ENCODE peak calls at places on chromosomes 7 and 10, in four cellular contexts. F is K562, H is heart right ventricle, Z is WTC11. N is an unnamed sample.
A peak's percentile ranks its signal among the peaks of the same experiment; 100 is the strongest.

GRCh38 chr10:60299961-60300883 is 89.5 kb downstream of the ANK3 start:
- DNase-seq in F (peak; percentile 72), H (no peak), Z (peak; percentile 15), N (no peak)

GRCh38 chr7:90530263-90530662 is 60.8 kb downstream of the PTTG1IP2 start:
- DNase-seq in F (no peak), H (no peak), Z (no peak), N (no peak)

GRCh38 chr7:143884978-143885559 is 16.9 kb downstream of the TCAF1 start:
- DNase-seq in F (peak; percentile 95), H (peak; percentile 30), Z (peak; percentile 87), N (peak; percentile 80)

GRCh38 chr7:1707756-1708611 is 37.9 kb downstream of the ELFN1 start:
- DNase-seq in F (no peak), H (no peak), Z (no peak), N (no peak)

GRCh38 chr10:122561212-122561611 is 658 bp downstream of the DMBT1 start:
- DNase-seq in F (no peak), H (no peak), Z (no peak), N (no peak)

GRCh38 chr10:133464582-133465031 is 10.9 kb downstream of the SCART1 start:
- DNase-seq in F (no peak), H (no peak), Z (no peak), N (no peak)

GRCh38 chr10:127527891-127528290 is 21.2 kb upstream of the NPS start:
- DNase-seq in F (no peak), H (peak; percentile 45), Z (no peak), N (no peak)

GRCh38 chr7:79620291-79620690 is 166.8 kb upstream of the MAGI2 start:
- DNase-seq in F (no peak), H (no peak), Z (no peak), N (no peak)

GRCh38 chr7:128911441-128912031 is 1.0 kb upstream of the KCP start:
- DNase-seq in F (no peak), H (no peak), Z (peak; percentile 45), N (peak; percentile 71)

GRCh38 chr7:155702616-155703015 is 58.2 kb downstream of the RBM33 start:
- DNase-seq in F (no peak), H (no peak), Z (no peak), N (no peak)

GRCh38 chr7:152078025-152078424 is 52.6 kb downstream of the GALNT11 start:
- DNase-seq in F (no peak), H (no peak), Z (no peak), N (no peak)

GRCh38 chr7:55571534-55572377 is 546 bp downstream of the VOPP1 start:
- DNase-seq in F (peak; percentile 74), H (peak; percentile 65), Z (peak; percentile 57), N (peak; percentile 71)

GRCh38 chr7:78473011-78473410 is 674.4 kb downstream of the PHTF2 start:
- DNase-seq in F (no peak), H (no peak), Z (no peak), N (no peak)

GRCh38 chr7:97064020-97064419 is 39.4 kb upstream of the DLX5 start:
- DNase-seq in F (no peak), H (no peak), Z (no peak), N (no peak)

GRCh38 chr7:135802697-135803096 is 54.1 kb upstream of the FAM180A start:
- DNase-seq in F (no peak), H (no peak), Z (no peak), N (no peak)

GRCh38 chr10:71447676-71448075 is 51.0 kb downstream of the CDH23 start:
- DNase-seq in F (no peak), H (no peak), Z (no peak), N (no peak)

GRCh38 chr10:114103286-114103685 is 59.6 kb downstream of the ADRB1 start:
- DNase-seq in F (peak; percentile 21), H (no peak), Z (no peak), N (no peak)

GRCh38 chr10:10986606-10987005 is 31.1 kb upstream of the CELF2 start:
- DNase-seq in F (no peak), H (no peak), Z (no peak), N (no peak)

GRCh38 chr10:102113261-102113955 is 6.8 kb downstream of the LDB1 start:
- DNase-seq in F (no peak), H (no peak), Z (no peak), N (no peak)

GRCh38 chr10:102114861-102115618 is 5.1 kb downstream of the LDB1 start:
- DNase-seq in F (peak; percentile 79), H (peak; percentile 89), Z (peak; percentile 91), N (peak; percentile 91)

GRCh38 chr10:102111276-102111675 is 8.9 kb downstream of the LDB1 start:
- DNase-seq in F (no peak), H (no peak), Z (no peak), N (no peak)

GRCh38 chr10:102113956-102114857 is 6.0 kb downstream of the LDB1 start:
- DNase-seq in F (peak; percentile 37), H (peak; percentile 35), Z (no peak), N (peak; percentile 53)

GRCh38 chr10:102112210-102112817 is 7.9 kb downstream of the LDB1 start:
- DNase-seq in F (peak; percentile 91), H (no peak), Z (no peak), N (no peak)
- TF ChIP-seq CTCF in F (peak; percentile 71), H (peak; percentile 23), Z (no peak), N (no peak)

DNA sequence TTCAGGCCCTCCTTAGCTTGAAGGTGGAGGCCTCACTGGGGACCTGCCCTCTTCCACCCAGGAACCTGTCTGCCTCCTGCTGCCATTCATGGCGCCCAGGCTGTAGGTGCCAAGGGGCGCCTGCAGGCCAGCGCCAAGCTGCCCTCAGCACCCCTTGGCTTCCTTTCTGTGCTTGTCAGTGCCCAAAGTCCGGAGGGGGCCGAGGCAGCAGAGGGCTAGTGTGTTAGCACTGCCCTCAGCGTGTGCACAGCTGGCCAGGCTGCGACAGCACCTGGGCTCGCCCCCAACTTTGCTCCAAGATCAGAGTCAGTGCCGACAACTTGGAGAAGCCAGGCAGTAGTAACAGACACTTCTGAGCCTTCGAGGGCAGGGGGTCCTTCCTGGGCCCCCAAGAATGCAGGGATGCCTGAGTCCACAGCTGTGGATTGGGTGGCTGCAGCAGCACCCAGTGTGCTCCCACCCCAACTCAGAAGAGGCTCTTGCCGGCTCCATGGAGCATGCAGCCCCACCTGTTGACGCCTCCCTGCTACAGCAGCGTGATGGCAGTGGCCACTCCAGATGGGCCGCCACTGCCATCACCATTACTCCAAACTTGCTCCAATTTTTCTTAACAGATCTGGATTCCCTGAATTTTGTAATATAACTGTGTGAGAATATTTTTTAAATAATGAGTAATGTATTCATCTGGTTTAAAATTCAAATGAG is 41.7 kb downstream of the CACUL1 start:
- DNase-seq in F (peak; percentile 7), H (no peak), Z (peak; percentile 63), N (peak; percentile 19)
- TF ChIP-seq CTCF in F (peak; percentile 34), H (peak; percentile 23), Z (peak; percentile 43), N (peak; percentile 26)

GRCh38 chr7:104275900-104276299 is 52.5 kb upstream of the LHFPL3 start:
- DNase-seq in F (no peak), H (no peak), Z (no peak), N (no peak)

GRCh38 chr7:104267701-104268368 is 60.0 kb upstream of the ORC5 start:
- DNase-seq in F (no peak), H (no peak), Z (no peak), N (no peak)

GRCh38 chr7:104271948-104272347 is 56.5 kb upstream of the LHFPL3 start:
- DNase-seq in F (no peak), H (no peak), Z (no peak), N (no peak)

GRCh38 chr7:104272767-104273384 is 55.5 kb upstream of the LHFPL3 start:
- DNase-seq in F (peak; percentile 24), H (no peak), Z (no peak), N (no peak)
- TF ChIP-seq CTCF in F (peak; percentile 69), H (peak; percentile 54), Z (no peak), N (peak; percentile 34)

GRCh38 chr10:43076876-43077420 is at the start of gene RET:
- DNase-seq in F (peak; percentile 84), H (peak; percentile 67), Z (peak; percentile 67), N (peak; percentile 73)

GRCh38 chr10:43077421-43078171 is 727 bp downstream of the RET start:
- DNase-seq in F (no peak), H (no peak), Z (peak; percentile 56), N (no peak)

GRCh38 chr10:43079823-43080222 is 3.0 kb downstream of the RET start:
- DNase-seq in F (no peak), H (no peak), Z (no peak), N (no peak)

GRCh38 chr10:43078175-43078985 is 1.5 kb downstream of the RET start:
- DNase-seq in F (no peak), H (no peak), Z (no peak), N (no peak)

GRCh38 chr10:43078986-43079273 is 2.1 kb downstream of the RET start:
- DNase-seq in F (peak; percentile 75), H (peak; percentile 63), Z (peak; percentile 88), N (peak; percentile 74)
- TF ChIP-seq CTCF in F (peak; percentile 63), H (peak; percentile 57), Z (peak; percentile 69), N (peak; percentile 66)

GRCh38 chr10:44961931-44962750 is 2.5 kb downstream of the RASSF4 start:
- DNase-seq in F (no peak), H (no peak), Z (no peak), N (no peak)

GRCh38 chr10:44963772-44964633 is 4.4 kb downstream of the RASSF4 start:
- DNase-seq in F (no peak), H (peak; percentile 83), Z (peak; percentile 44), N (peak; percentile 68)

GRCh38 chr10:44961231-44961571 is 1.6 kb downstream of the RASSF4 start:
- DNase-seq in F (no peak), H (no peak), Z (no peak), N (no peak)

GRCh38 chr10:44965104-44965503 is 5.5 kb downstream of the RASSF4 start:
- DNase-seq in F (no peak), H (no peak), Z (no peak), N (no peak)

GRCh38 chr10:44962870-44963738 is 3.5 kb downstream of the RASSF4 start:
- DNase-seq in F (no peak), H (no peak), Z (peak; percentile 59), N (no peak)
- TF ChIP-seq CTCF in F (peak; percentile 16), H (peak; percentile 33), Z (no peak), N (peak; percentile 21)

DNA sequence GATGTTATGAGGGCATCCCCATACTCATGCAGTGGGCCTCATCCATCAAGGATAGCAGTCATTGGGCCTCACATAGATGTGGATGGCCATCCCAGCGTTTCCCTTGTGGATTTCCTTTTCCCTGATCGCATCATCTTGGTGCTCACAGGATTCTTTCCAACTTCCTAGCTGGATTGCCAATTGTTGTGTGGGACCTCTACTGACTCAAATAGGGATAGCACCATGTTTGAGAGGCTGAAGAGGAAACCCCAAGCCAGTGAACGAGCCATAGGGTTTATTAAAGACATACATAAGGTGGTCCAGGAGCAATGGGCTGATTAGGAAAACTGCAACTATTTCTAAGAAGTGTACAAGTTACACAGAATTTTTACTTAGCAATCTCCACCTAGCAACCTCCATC is 21.8 kb downstream of the ASZ1 start:
- DNase-seq in F (no peak), H (no peak), Z (no peak), N (no peak)
- TF ChIP-seq CTCF in F (no peak), H (no peak), Z (no peak), N (no peak)